ENCODE peak calls at places on chromosomes 13 and 19, in four cellular contexts. One of them, this sample, is unnamed.

GRCh38 chr13:79711631-79712030 is 230.7 kb downstream of the NDFIP2 start:
- DNase-seq in HL-60: no peak
- DNase-seq in GM12878: no peak
- DNase-seq in K562: no peak
- DNase-seq in this sample: no peak

GRCh38 chr13:88031980-88032562 is 360.9 kb downstream of the SLITRK5 start:
- DNase-seq in HL-60: no peak
- DNase-seq in GM12878: no peak
- DNase-seq in K562: no peak
- DNase-seq in this sample: no peak

GRCh38 chr13:38905081-38905480 is 85.5 kb downstream of the STOML3 start:
- DNase-seq in HL-60: no peak
- DNase-seq in GM12878: no peak
- DNase-seq in K562: no peak
- DNase-seq in this sample: no peak

GRCh38 chr13:46489586-46490023 is 63.4 kb upstream of the LRCH1 start:
- DNase-seq in HL-60: no peak
- DNase-seq in GM12878: no peak
- DNase-seq in K562: no peak
- DNase-seq in this sample: no peak

GRCh38 chr19:2387367-2388288 is 27.6 kb downstream of the TMPRSS9 start:
- DNase-seq in HL-60: no peak
- DNase-seq in GM12878: no peak
- DNase-seq in K562: no peak
- DNase-seq in this sample: no peak

GRCh38 chr13:49571299-49572240 is 13.8 kb downstream of the RCBTB1 start:
- DNase-seq in HL-60: no peak
- DNase-seq in GM12878: peak
- DNase-seq in K562: no peak
- DNase-seq in this sample: no peak

GRCh38 chr13:108212901-108213300 is 2.4 kb downstream of the LIG4 start:
- DNase-seq in HL-60: no peak
- DNase-seq in GM12878: no peak
- DNase-seq in K562: no peak
- DNase-seq in this sample: no peak

GRCh38 chr19:2750739-2751437 is 11.1 kb upstream of the SLC39A3 start:
- DNase-seq in HL-60: no peak
- DNase-seq in GM12878: no peak
- DNase-seq in K562: no peak
- DNase-seq in this sample: no peak

GRCh38 chr13:103291693-103292572 is 225.7 kb upstream of the SLC10A2 start:
- DNase-seq in HL-60: no peak
- DNase-seq in GM12878: no peak
- DNase-seq in K562: no peak
- DNase-seq in this sample: no peak

GRCh38 chr13:101230271-101230890 is 185.9 kb downstream of the NALCN start:
- DNase-seq in HL-60: no peak
- DNase-seq in GM12878: no peak
- DNase-seq in K562: no peak
- DNase-seq in this sample: no peak

GRCh38 chr13:32029684-32030083 is 1.9 kb upstream of the FRY start:
- DNase-seq in HL-60: no peak
- DNase-seq in GM12878: no peak
- DNase-seq in K562: no peak
- DNase-seq in this sample: no peak

GRCh38 chr13:113787694-113788093 is 28.7 kb downstream of the TMEM255B start:
- DNase-seq in HL-60: no peak
- DNase-seq in GM12878: no peak
- DNase-seq in K562: no peak
- DNase-seq in this sample: no peak

GRCh38 chr19:41409288-41409687 is 11.7 kb downstream of the BCKDHA start:
- DNase-seq in HL-60: no peak
- DNase-seq in GM12878: no peak
- DNase-seq in K562: peak
- DNase-seq in this sample: no peak

GRCh38 chr13:111245781-111246384 is 74.6 kb upstream of the TEX29 start:
- DNase-seq in HL-60: no peak
- DNase-seq in GM12878: no peak
- DNase-seq in K562: no peak
- DNase-seq in this sample: no peak

GRCh38 chr13:47121092-47121763 is 224.4 kb upstream of the HTR2A start:
- DNase-seq in HL-60: no peak
- DNase-seq in GM12878: no peak
- DNase-seq in K562: peak
- DNase-seq in this sample: no peak

GRCh38 chr19:55005684-55006488 is 32.2 kb downstream of the GP6 start:
- DNase-seq in HL-60: peak
- DNase-seq in GM12878: peak
- DNase-seq in K562: peak
- DNase-seq in this sample: no peak

GRCh38 chr19:33399081-33399744 is 25.7 kb downstream of the CEBPG start:
- DNase-seq in HL-60: no peak
- DNase-seq in GM12878: no peak
- DNase-seq in K562: no peak
- DNase-seq in this sample: no peak

GRCh38 chr19:47713046-47714021 is at the start of gene EHD2:
- DNase-seq in HL-60: peak
- DNase-seq in GM12878: no peak
- DNase-seq in K562: peak
- DNase-seq in this sample: peak

GRCh38 chr19:1766800-1767352 is 13.6 kb downstream of the ONECUT3 start:
- DNase-seq in HL-60: no peak
- DNase-seq in GM12878: no peak
- DNase-seq in K562: peak
- DNase-seq in this sample: no peak

GRCh38 chr13:101283782-101284181 is 132.5 kb downstream of the NALCN start:
- DNase-seq in HL-60: no peak
- DNase-seq in GM12878: no peak
- DNase-seq in K562: no peak
- DNase-seq in this sample: no peak

GRCh38 chr19:32814046-32814445 is 55.5 kb downstream of the SLC7A9 start:
- DNase-seq in HL-60: no peak
- DNase-seq in GM12878: no peak
- DNase-seq in K562: no peak
- DNase-seq in this sample: no peak

GRCh38 chr19:50562996-50563395 is 5.2 kb downstream of the LRRC4B start:
- DNase-seq in HL-60: no peak
- DNase-seq in GM12878: no peak
- DNase-seq in K562: no peak
- DNase-seq in this sample: no peak

GRCh38 chr13:109985871-109986270 is 199.5 kb upstream of the IRS2 start:
- DNase-seq in HL-60: no peak
- DNase-seq in GM12878: no peak
- DNase-seq in K562: no peak
- DNase-seq in this sample: no peak

GRCh38 chr13:80276371-80277289 is 64.3 kb downstream of the SPRY2 start:
- DNase-seq in HL-60: no peak
- DNase-seq in GM12878: no peak
- DNase-seq in K562: no peak
- DNase-seq in this sample: no peak

GRCh38 chr19:34677386-34678084 is at the start of gene ZNF302:
- DNase-seq in HL-60: peak
- DNase-seq in GM12878: peak
- DNase-seq in K562: peak
- DNase-seq in this sample: peak

GRCh38 chr13:113883921-113884804 is 20.3 kb upstream of the GAS6 start:
- DNase-seq in HL-60: no peak
- DNase-seq in GM12878: no peak
- DNase-seq in K562: no peak
- DNase-seq in this sample: no peak

GRCh38 chr13:106109391-106109791 is 426.1 kb downstream of the EFNB2 start:
- DNase-seq in HL-60: no peak
- DNase-seq in GM12878: no peak
- DNase-seq in K562: no peak
- DNase-seq in this sample: no peak

GRCh38 chr19:14517446-14517839 is 754 bp downstream of the DNAJB1 start:
- DNase-seq in HL-60: no peak
- DNase-seq in GM12878: no peak
- DNase-seq in K562: no peak
- DNase-seq in this sample: no peak

GRCh38 chr19:17405250-17406038 is at the start of gene BST2:
- DNase-seq in HL-60: peak
- DNase-seq in GM12878: peak
- DNase-seq in K562: peak
- DNase-seq in this sample: peak

GRCh38 chr13:21898461-21898860 is 227.6 kb downstream of the FGF9 start:
- DNase-seq in HL-60: no peak
- DNase-seq in GM12878: no peak
- DNase-seq in K562: no peak
- DNase-seq in this sample: no peak

GRCh38 chr13:21897140-21897539 is 226.3 kb downstream of the FGF9 start:
- DNase-seq in HL-60: no peak
- DNase-seq in GM12878: no peak
- DNase-seq in K562: no peak
- DNase-seq in this sample: no peak

GRCh38 chr13:21895769-21896168 is 224.9 kb downstream of the FGF9 start:
- DNase-seq in HL-60: no peak
- DNase-seq in GM12878: no peak
- DNase-seq in K562: no peak
- DNase-seq in this sample: no peak

GRCh38 chr13:21894703-21895699 is 224.1 kb downstream of the FGF9 start:
- DNase-seq in HL-60: no peak
- DNase-seq in GM12878: no peak
- DNase-seq in K562: no peak
- DNase-seq in this sample: no peak

GRCh38 chr13:21894091-21894490 is 223.2 kb downstream of the FGF9 start:
- DNase-seq in HL-60: no peak
- DNase-seq in GM12878: no peak
- DNase-seq in K562: no peak
- DNase-seq in this sample: no peak
- TF ChIP-seq SPI1 in HL-60: no peak
- TF ChIP-seq SPI1 in GM12878: no peak
- TF ChIP-seq SPI1 in K562: no peak
- TF ChIP-seq SPI1 in this sample: no peak

DNA sequence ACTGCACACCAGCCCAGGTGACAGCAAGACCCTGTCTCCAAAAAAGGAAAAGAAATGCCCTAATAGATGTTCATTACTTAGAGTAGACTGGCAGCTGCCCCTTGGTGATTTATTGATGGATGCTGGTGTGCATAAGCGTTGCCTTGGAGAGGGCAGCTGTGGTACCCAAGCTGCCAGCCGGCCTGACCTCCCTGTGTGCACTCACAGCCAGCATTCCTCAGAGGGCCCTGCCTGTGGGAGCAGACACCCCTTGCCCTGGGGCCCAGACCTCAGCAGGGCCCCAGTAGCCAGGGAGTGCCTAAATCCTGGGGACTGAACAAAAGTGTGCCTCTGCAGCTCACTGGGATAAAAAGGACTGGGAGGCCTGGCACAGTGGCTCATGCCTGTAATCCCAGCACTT is 7.8 kb upstream of the ACTN4 start:
- DNase-seq in HL-60: no peak
- DNase-seq in GM12878: no peak
- DNase-seq in K562: no peak
- DNase-seq in this sample: no peak
- TF ChIP-seq POLR2AphosphoS5 in HL-60: no peak
- TF ChIP-seq POLR2AphosphoS5 in GM12878: no peak
- TF ChIP-seq POLR2AphosphoS5 in K562: no peak
- TF ChIP-seq POLR2AphosphoS5 in this sample: no peak

GRCh38 chr13:73303858-73304257 is 245.1 kb downstream of the KLF5 start:
- DNase-seq in HL-60: no peak
- DNase-seq in GM12878: no peak
- DNase-seq in K562: no peak
- DNase-seq in this sample: no peak

GRCh38 chr13:73306688-73307087 is 247.9 kb downstream of the KLF5 start:
- DNase-seq in HL-60: no peak
- DNase-seq in GM12878: no peak
- DNase-seq in K562: no peak
- DNase-seq in this sample: no peak

GRCh38 chr13:73310366-73310765 is 251.6 kb downstream of the KLF5 start:
- DNase-seq in HL-60: no peak
- DNase-seq in GM12878: no peak
- DNase-seq in K562: no peak
- DNase-seq in this sample: no peak

GRCh38 chr13:73304442-73304841 is 245.6 kb downstream of the KLF5 start:
- DNase-seq in HL-60: no peak
- DNase-seq in GM12878: no peak
- DNase-seq in K562: no peak
- DNase-seq in this sample: no peak

GRCh38 chr13:73307481-73307880 is 248.7 kb downstream of the KLF5 start:
- DNase-seq in HL-60: no peak
- DNase-seq in GM12878: no peak
- DNase-seq in K562: no peak
- DNase-seq in this sample: no peak
- TF ChIP-seq SPI1 in HL-60: no peak
- TF ChIP-seq SPI1 in GM12878: no peak
- TF ChIP-seq SPI1 in K562: no peak
- TF ChIP-seq SPI1 in this sample: no peak

GRCh38 chr19:12295191-12295590 is 508 bp upstream of the ZNF44 start:
- DNase-seq in HL-60: no peak
- DNase-seq in GM12878: no peak
- DNase-seq in K562: no peak
- DNase-seq in this sample: no peak

GRCh38 chr19:12294308-12295158 is at the start of gene ZNF44:
- DNase-seq in HL-60: peak
- DNase-seq in GM12878: peak
- DNase-seq in K562: peak
- DNase-seq in this sample: peak

GRCh38 chr19:12289790-12290065 is 5.0 kb downstream of the ZNF44 start:
- DNase-seq in HL-60: no peak
- DNase-seq in GM12878: no peak
- DNase-seq in K562: no peak
- DNase-seq in this sample: no peak

DNA sequence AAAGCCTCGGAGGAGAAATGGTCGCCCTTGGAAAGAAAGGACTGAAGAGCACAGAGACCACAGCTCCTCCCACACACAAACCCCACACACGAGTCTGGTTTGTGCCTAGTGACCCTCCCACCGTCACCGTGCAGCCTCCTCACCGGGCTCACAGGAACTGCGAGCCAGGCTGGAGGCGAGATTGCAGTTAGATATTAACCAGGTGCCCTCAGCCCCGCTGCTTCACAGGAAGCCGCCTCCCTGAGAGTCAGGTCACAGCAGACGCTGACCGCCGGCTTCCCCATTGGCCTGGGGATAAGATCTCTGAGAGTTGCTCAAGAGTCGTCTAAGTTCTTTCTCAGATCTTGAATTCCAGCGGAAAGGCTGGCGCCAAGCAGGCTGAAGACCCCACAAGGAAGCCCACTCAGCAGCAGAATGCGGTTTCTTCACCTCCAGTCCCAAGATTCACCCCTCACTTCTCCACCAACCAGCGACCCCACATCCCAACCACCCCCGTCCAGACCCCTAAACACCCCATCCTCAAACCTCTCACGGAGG is 844 bp downstream of the ZNF44 start:
- DNase-seq in HL-60: peak
- DNase-seq in GM12878: peak
- DNase-seq in K562: peak
- DNase-seq in this sample: peak
- TF ChIP-seq POLR2AphosphoS5 in HL-60: no peak
- TF ChIP-seq POLR2AphosphoS5 in GM12878: peak
- TF ChIP-seq POLR2AphosphoS5 in K562: peak
- TF ChIP-seq POLR2AphosphoS5 in this sample: no peak

GRCh38 chr13:21569686-21570085 is 34.3 kb downstream of the MICU2 start:
- DNase-seq in HL-60: no peak
- DNase-seq in GM12878: no peak
- DNase-seq in K562: no peak
- DNase-seq in this sample: no peak
- TF ChIP-seq SPI1 in HL-60: no peak
- TF ChIP-seq SPI1 in GM12878: no peak
- TF ChIP-seq SPI1 in K562: no peak
- TF ChIP-seq SPI1 in this sample: no peak

GRCh38 chr13:45082964-45083363 is 37.3 kb upstream of the GTF2F2 start:
- DNase-seq in HL-60: no peak
- DNase-seq in GM12878: no peak
- DNase-seq in K562: no peak
- DNase-seq in this sample: no peak
- TF ChIP-seq POLR2AphosphoS5 in HL-60: no peak
- TF ChIP-seq POLR2AphosphoS5 in GM12878: no peak
- TF ChIP-seq POLR2AphosphoS5 in K562: no peak
- TF ChIP-seq POLR2AphosphoS5 in this sample: no peak